ENCODE peak calls at places on chromosomes 3 and 15, in four cellular contexts. Y is uterus, R is cardiac muscle cell, C is adrenal gland. I is an unnamed sample.

GRCh38 chr3:132730891-132731580 is 8.8 kb upstream of the NPHP3 start:
- DNase-seq in Y (no peak), R (peak; percentile 58), C (peak; percentile 10), I (peak; percentile 15)

GRCh38 chr3:45979378-45979777 is 16.2 kb downstream of the FYCO1 start:
- DNase-seq in Y (no peak), R (no peak), C (no peak), I (no peak)

GRCh38 chr3:7309707-7310106 is 448.8 kb downstream of the GRM7 start:
- DNase-seq in Y (peak; percentile 47), R (no peak), C (peak; percentile 59), I (no peak)

GRCh38 chr3:32261545-32261944 is 23.1 kb downstream of the CMTM8 start:
- DNase-seq in Y (no peak), R (no peak), C (no peak), I (no peak)

GRCh38 chr15:101388046-101388445 is 93.0 kb upstream of the SNRPA1 start:
- DNase-seq in Y (no peak), R (no peak), C (no peak), I (no peak)

GRCh38 chr3:15108082-15108545 is 9.2 kb upstream of the RBSN start:
- DNase-seq in Y (peak; percentile 59), R (peak; percentile 85), C (peak; percentile 76), I (peak; percentile 86)

GRCh38 chr3:46759239-46760152 is 41.8 kb upstream of the PRSS50 start:
- DNase-seq in Y (no peak), R (peak; percentile 46), C (no peak), I (no peak)

GRCh38 chr3:194133661-194134230 is 2.2 kb upstream of the HES1 start:
- DNase-seq in Y (peak; percentile 66), R (peak; percentile 66), C (peak; percentile 78), I (no peak)

GRCh38 chr15:70701891-70702568 is 61.3 kb downstream of the UACA start:
- DNase-seq in Y (no peak), R (peak; percentile 45), C (peak; percentile 18), I (no peak)

GRCh38 chr15:90873998-90874605 is 5.7 kb downstream of the FURIN start:
- DNase-seq in Y (no peak), R (peak; percentile 54), C (peak; percentile 38), I (no peak)

GRCh38 chr15:83205725-83206324 is 1.8 kb downstream of the HDGFL3 start:
- DNase-seq in Y (no peak), R (no peak), C (peak; percentile 21), I (no peak)

GRCh38 chr3:69748503-69748902 is 9.2 kb downstream of the MITF start:
- DNase-seq in Y (no peak), R (no peak), C (no peak), I (no peak)

GRCh38 chr3:70861855-70862254 is 549.4 kb upstream of the MDFIC2 start:
- DNase-seq in Y (peak; percentile 44), R (no peak), C (peak; percentile 1), I (no peak)

GRCh38 chr15:26503998-26504397 is 268.9 kb downstream of the GABRB3 start:
- DNase-seq in Y (no peak), R (no peak), C (no peak), I (no peak)

GRCh38 chr3:50230106-50230832 is 5.7 kb upstream of the GNAI2 start:
- DNase-seq in Y (no peak), R (no peak), C (no peak), I (no peak)

GRCh38 chr15:70852501-70853269 is 1.3 kb downstream of the LARP6 start:
- DNase-seq in Y (no peak), R (peak; percentile 59), C (no peak), I (no peak)

GRCh38 chr15:80404057-80404718 is at the start of gene ARNT2:
- DNase-seq in Y (no peak), R (peak; percentile 59), C (peak; percentile 9), I (peak; percentile 57)

GRCh38 chr3:184789314-184789998 is 22.5 kb upstream of the VPS8 start:
- DNase-seq in Y (no peak), R (no peak), C (no peak), I (no peak)

GRCh38 chr3:134838599-134838998 is 43.5 kb downstream of the EPHB1 start:
- DNase-seq in Y (no peak), R (no peak), C (no peak), I (no peak)

GRCh38 chr3:154015307-154015706 is 105.9 kb upstream of the ARHGEF26 start:
- DNase-seq in Y (no peak), R (no peak), C (no peak), I (no peak)

GRCh38 chr3:48402281-48402732 is 27.6 kb downstream of the PLXNB1 start:
- DNase-seq in Y (peak; percentile 95), R (no peak), C (peak; percentile 83), I (peak; percentile 2)

GRCh38 chr3:161599702-161600101 is 103.1 kb downstream of the OTOL1 start:
- DNase-seq in Y (no peak), R (no peak), C (no peak), I (no peak)

GRCh38 chr3:141656771-141657170 is 81.3 kb upstream of the RNF7 start:
- DNase-seq in Y (no peak), R (no peak), C (no peak), I (no peak)

GRCh38 chr15:71708741-71709140 is 101.6 kb upstream of the NR2E3 start:
- DNase-seq in Y (no peak), R (no peak), C (no peak), I (no peak)

GRCh38 chr3:21398461-21398860 is 352.5 kb downstream of the ZNF385D start:
- DNase-seq in Y (no peak), R (no peak), C (no peak), I (no peak)

GRCh38 chr3:168684519-168684918 is 588.8 kb upstream of the GOLIM4 start:
- DNase-seq in Y (no peak), R (peak; percentile 13), C (no peak), I (no peak)

GRCh38 chr15:48887144-48887543 is 9.2 kb downstream of the EID1 start:
- DNase-seq in Y (no peak), R (no peak), C (no peak), I (no peak)
- TF ChIP-seq CTCF in Y (no peak), R (no peak), C (no peak), I (no peak)

DNA sequence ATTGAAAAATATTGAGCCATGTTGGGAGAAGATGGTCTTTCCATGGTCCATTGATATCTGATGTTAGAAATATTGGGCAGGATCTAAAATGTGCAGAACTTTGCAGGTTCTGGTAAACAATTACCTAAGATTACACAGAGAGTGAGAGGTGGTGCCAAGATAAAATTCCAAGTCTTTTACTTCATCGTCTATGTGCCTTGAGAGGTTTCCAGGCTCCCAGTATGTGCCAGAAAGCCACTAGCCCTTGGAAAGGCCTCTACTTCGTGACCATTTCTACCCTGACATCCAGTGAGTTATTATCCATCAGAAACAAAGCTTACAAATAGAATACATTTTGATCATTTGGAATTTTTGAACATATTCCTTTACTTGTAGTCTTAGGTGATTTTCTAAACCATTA is 27.6 kb downstream of the CD200 start:
- DNase-seq in Y (peak; percentile 34), R (no peak), C (no peak), I (no peak)
- TF ChIP-seq CTCF in Y (no peak), R (no peak), C (no peak), I (no peak)

DNA sequence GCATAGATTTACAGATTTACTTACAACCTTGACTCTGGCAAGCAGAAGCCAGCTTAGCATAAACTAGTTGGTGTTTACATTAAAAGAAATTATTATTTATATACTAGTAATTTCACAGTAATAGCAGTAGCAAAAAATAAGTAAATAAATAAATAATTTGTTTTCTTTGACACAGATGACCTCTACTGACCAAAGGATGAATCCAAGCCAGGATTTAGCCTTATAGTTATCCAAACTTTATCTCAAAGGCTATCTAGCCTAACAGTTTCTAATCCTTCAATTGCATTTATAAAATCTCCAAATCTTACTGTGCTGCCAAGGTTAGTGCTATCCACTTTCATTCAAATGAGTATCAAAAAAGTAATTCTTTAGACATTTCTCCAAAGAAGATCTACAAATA is 64.3 kb downstream of the FRMD5 start:
- DNase-seq in Y (no peak), R (no peak), C (no peak), I (no peak)
- TF ChIP-seq CTCF in Y (no peak), R (no peak), C (no peak), I (no peak)

GRCh38 chr15:46091860-46092450 is 457.1 kb downstream of the SQOR start:
- DNase-seq in Y (no peak), R (peak; percentile 53), C (peak; percentile 64), I (no peak)
- TF ChIP-seq CTCF in Y (no peak), R (peak; percentile 48), C (peak; percentile 52), I (no peak)

DNA sequence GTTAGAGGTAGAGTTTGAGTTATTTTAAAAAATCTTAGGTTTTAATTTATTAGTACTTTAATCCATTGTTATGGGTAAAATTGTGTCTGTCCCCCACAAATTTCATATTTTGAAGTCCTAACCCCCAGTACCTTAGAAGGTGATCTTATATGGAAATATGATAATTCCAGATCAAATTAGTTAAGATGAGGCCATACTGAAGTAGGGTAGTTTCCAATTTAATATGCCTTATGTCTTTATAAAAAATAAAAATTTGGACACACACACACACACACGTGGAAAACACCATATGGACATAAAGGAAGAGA is 18.6 kb upstream of the ADGRG7 start:
- DNase-seq in Y (no peak), R (no peak), C (no peak), I (no peak)
- TF ChIP-seq CTCF in Y (no peak), R (no peak), C (no peak), I (no peak)

GRCh38 chr15:78265137-78265460 is 737 bp downstream of the DNAJA4 start:
- DNase-seq in Y (no peak), R (no peak), C (no peak), I (no peak)
- TF ChIP-seq CTCF in Y (no peak), R (no peak), C (no peak), I (no peak)

I was measured in GM20000.